ENCODE peak calls at places on chromosome 20, in four cellular contexts. T is substantia nigra, C is fibroblast of lung, E is germinal center. S is an unnamed sample.

GRCh38 chr20:39857188-39857587 is 831.8 kb downstream of the MAFB start:
- DNase-seq in E (no peak), C (no peak), T (no peak), S (no peak)

GRCh38 chr20:20094410-20094809 is 42.1 kb downstream of the CFAP61 start:
- DNase-seq in T (no peak), E (no peak), C (no peak), S (no peak)

GRCh38 chr20:17841751-17842191 is 126.8 kb downstream of the SNX5 start:
- DNase-seq in T (no peak), E (no peak), C (peak), S (no peak)

GRCh38 chr20:23103284-23104018 is 17.3 kb upstream of the CD93 start:
- DNase-seq in T (no peak), E (no peak), C (no peak), S (no peak)

GRCh38 chr20:34627458-34627857 is 49.4 kb downstream of the PIGU start:
- DNase-seq in C (no peak), T (no peak), E (no peak), S (no peak)

GRCh38 chr20:18314786-18315406 is 26.6 kb downstream of the ZNF133 start:
- DNase-seq in C (peak), E (no peak), T (no peak), S (no peak)

GRCh38 chr20:45788351-45788750 is 3.3 kb downstream of the WFDC3 start:
- DNase-seq in E (no peak), C (no peak), T (no peak), S (no peak)

GRCh38 chr20:51542894-51543788 is 622 bp upstream of the NFATC2 start:
- DNase-seq in C (no peak), T (no peak), E (no peak), S (no peak)

GRCh38 chr20:364905-365794 is 15.4 kb upstream of the TRIB3 start:
- DNase-seq in C (peak), T (no peak), E (no peak), S (no peak)

GRCh38 chr20:35929301-35929700 is 25.0 kb downstream of the SCAND1 start:
- DNase-seq in C (no peak), T (no peak), E (no peak), S (no peak)

GRCh38 chr20:31861346-31862156 is 8.8 kb downstream of the DUSP15 start:
- DNase-seq in E (peak), C (peak), T (no peak), S (peak)

GRCh38 chr20:45311589-45312211 is 3.6 kb upstream of the MATN4 start:
- DNase-seq in C (peak), E (peak), T (no peak), S (peak)

GRCh38 chr20:34639755-34640222 is 37.1 kb downstream of the PIGU start:
- DNase-seq in C (no peak), T (no peak), E (no peak), S (no peak)

GRCh38 chr20:62752181-62752670 is 43.6 kb downstream of the NTSR1 start:
- DNase-seq in E (no peak), T (no peak), C (no peak), S (no peak)

GRCh38 chr20:50309764-50310672 is 119.4 kb downstream of the CEBPB start:
- DNase-seq in T (no peak), C (no peak), E (no peak), S (no peak)

GRCh38 chr20:1186367-1186991 is 1.7 kb upstream of the TMEM74B start:
- DNase-seq in C (no peak), T (no peak), E (no peak), S (no peak)

S was measured in B cell.